ENCODE peak calls at places on chromosomes 1 and 21, in eight cellular contexts. Z is left ventricle myocardium inferior, R is AG09309, O is astrocyte of the spinal cord, W is fibroblast of lung, L is hepatocyte, N is heart left ventricle, Q is upper lobe of right lung. A is an unnamed sample.

GRCh38 chr1:53658489-53659230 is 80.3 kb downstream of the GLIS1 start:
- DNase-seq in Z (no peak), R (no peak), O (no peak), W (no peak), L (no peak), N (no peak), Q (no peak), A (no peak)

GRCh38 chr1:180926164-180926981 is 13.7 kb downstream of the KIAA1614 start:
- DNase-seq in Z (peak; percentile 77), R (no peak), O (peak; percentile 52), W (peak; percentile 66), L (peak; percentile 71), N (peak; percentile 83), Q (no peak), A (peak; percentile 9)

GRCh38 chr1:157782946-157783345 is 6.0 kb upstream of the FCRL2 start:
- DNase-seq in Z (no peak), R (no peak), O (no peak), W (no peak), L (no peak), N (no peak), Q (no peak), A (no peak)

GRCh38 chr1:92994105-92994712 is 32.9 kb upstream of the DIPK1A start:
- DNase-seq in Z (no peak), R (peak; percentile 62), O (peak; percentile 83), W (peak; percentile 87), L (peak; percentile 94), N (no peak), Q (no peak), A (peak; percentile 31)

GRCh38 chr21:46067505-46068201 is 30.3 kb upstream of the COL6A2 start:
- DNase-seq in Z (no peak), R (no peak), O (no peak), W (no peak), L (no peak), N (peak; percentile 58), Q (peak; percentile 57), A (no peak)

GRCh38 chr1:237938553-237938952 is 47.8 kb upstream of the ZP4 start:
- DNase-seq in Z (no peak), R (no peak), O (no peak), W (no peak), L (no peak), N (no peak), Q (no peak), A (no peak)

GRCh38 chr1:194975913-194976312 is 1632.3 kb downstream of the KCNT2 start:
- DNase-seq in Z (no peak), R (no peak), O (peak; percentile 50), W (peak; percentile 57), L (no peak), N (no peak), Q (no peak), A (no peak)

GRCh38 chr21:26572668-26573381 is at the start of gene CYYR1:
- DNase-seq in Z (peak; percentile 29), R (no peak), O (peak; percentile 53), W (peak; percentile 54), L (peak; percentile 50), N (peak; percentile 68), Q (peak; percentile 62), A (no peak)

GRCh38 chr1:53339736-53340385 is 12.0 kb upstream of the LRP8 start:
- DNase-seq in Z (no peak), R (no peak), O (no peak), W (no peak), L (no peak), N (no peak), Q (peak; percentile 40), A (no peak)

GRCh38 chr1:107047602-107048001 is 8.9 kb upstream of the PRMT6 start:
- DNase-seq in Z (no peak), R (no peak), O (no peak), W (no peak), L (no peak), N (no peak), Q (no peak), A (no peak)

GRCh38 chr1:167993720-167994119 is 56.8 kb upstream of the MPC2 start:
- DNase-seq in Z (no peak), R (no peak), O (no peak), W (no peak), L (no peak), N (no peak), Q (no peak), A (no peak)

GRCh38 chr1:31625180-31625514 is 7.7 kb downstream of the HCRTR1 start:
- DNase-seq in Z (no peak), R (no peak), O (no peak), W (no peak), L (no peak), N (no peak), Q (no peak), A (no peak)

GRCh38 chr1:842816-843215 is 80.9 kb upstream of the SAMD11 start:
- DNase-seq in Z (no peak), R (no peak), O (no peak), W (no peak), L (no peak), N (no peak), Q (no peak), A (no peak)

DNA sequence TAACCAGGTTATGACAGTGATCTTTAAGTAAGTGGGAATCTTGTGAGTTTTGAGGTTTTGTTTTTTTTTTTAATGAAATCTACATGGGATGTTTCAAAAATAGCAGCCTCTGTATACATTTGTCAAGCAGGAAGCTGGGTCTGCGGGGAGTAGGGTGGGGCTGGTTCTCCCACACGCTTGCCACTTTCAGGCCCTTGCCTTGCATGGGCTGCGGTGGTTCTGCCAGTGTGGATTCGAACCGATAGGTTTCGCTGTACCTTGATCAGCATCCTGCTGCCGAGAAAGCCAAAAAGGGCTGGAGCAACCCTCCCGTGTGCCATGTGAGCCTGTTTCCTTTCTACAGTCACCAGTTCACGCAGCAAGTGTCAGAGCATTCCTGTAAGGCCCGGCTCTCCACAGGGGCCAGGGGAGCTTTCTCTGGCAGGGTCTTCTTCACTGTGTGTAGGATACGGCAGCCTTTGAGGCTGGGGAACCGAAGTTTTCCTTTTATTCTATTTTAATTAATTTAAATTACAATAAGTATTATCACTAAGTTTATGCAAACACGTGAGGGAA is 79.2 kb upstream of the SAMD11 start:
- DNase-seq in Z (no peak), R (no peak), O (no peak), W (no peak), L (no peak), N (no peak), Q (no peak), A (no peak)
- H3K4me3 ChIP-seq in Z (no peak overlapping the region), R (no peak overlapping the region), O (no peak overlapping the region), W (no peak overlapping the region), L (no peak overlapping the region), N (no peak overlapping the region), Q (no peak overlapping the region), A (no peak overlapping the region)

GRCh38 chr1:166017395-166017794 is 149.4 kb downstream of the FAM78B start:
- DNase-seq in Z (no peak), R (no peak), O (no peak), W (no peak), L (no peak), N (no peak), Q (no peak), A (no peak)
- TF ChIP-seq CTCF in Z (no peak), R (no peak), O (no peak), W (no peak), L (no peak), N (no peak), Q (no peak), A (peak; percentile 48)

GRCh38 chr1:218943371-218943770 is 230.3 kb upstream of the LYPLAL1 start:
- DNase-seq in Z (no peak), R (no peak), O (no peak), W (no peak), L (no peak), N (no peak), Q (no peak), A (no peak)

GRCh38 chr1:218942421-218942820 is 231.3 kb upstream of the LYPLAL1 start:
- DNase-seq in Z (peak; percentile 16), R (no peak), O (peak; percentile 41), W (no peak), L (no peak), N (no peak), Q (no peak), A (no peak)

GRCh38 chr1:218939095-218939494 is 234.6 kb upstream of the LYPLAL1 start:
- DNase-seq in Z (no peak), R (no peak), O (peak; percentile 27), W (no peak), L (no peak), N (no peak), Q (no peak), A (no peak)

GRCh38 chr1:218933526-218933925 is 240.2 kb upstream of the LYPLAL1 start:
- DNase-seq in Z (no peak), R (no peak), O (no peak), W (peak; percentile 3), L (no peak), N (no peak), Q (no peak), A (peak; percentile 10)

GRCh38 chr1:218938259-218938658 is 235.4 kb upstream of the LYPLAL1 start:
- DNase-seq in Z (no peak), R (no peak), O (no peak), W (no peak), L (no peak), N (no peak), Q (no peak), A (no peak)
- H3K4me3 ChIP-seq in Z (no peak overlapping the region), R (no peak overlapping the region), O (no peak overlapping the region), W (no peak overlapping the region), L (no peak overlapping the region), N (no peak overlapping the region), Q (no peak overlapping the region), A (no peak overlapping the region)

GRCh38 chr1:153535664-153536585 is at the start of gene S100A6:
- DNase-seq in Z (peak; percentile 87), R (peak; percentile 87), O (peak; percentile 86), W (peak; percentile 90), L (peak; percentile 84), N (peak; percentile 93), Q (peak; percentile 97), A (no peak)

GRCh38 chr1:153536618-153537375 is 1.0 kb upstream of the S100A6 start:
- DNase-seq in Z (no peak), R (no peak), O (no peak), W (no peak), L (no peak), N (no peak), Q (peak; percentile 81), A (no peak)

GRCh38 chr1:153534226-153534932 is 1.4 kb downstream of the S100A6 start:
- DNase-seq in Z (no peak), R (no peak), O (peak; percentile 43), W (peak; percentile 50), L (no peak), N (no peak), Q (peak; percentile 23), A (no peak)

GRCh38 chr1:153533689-153534201 is 2.0 kb downstream of the S100A6 start:
- DNase-seq in Z (peak; percentile 44), R (peak; percentile 77), O (peak; percentile 87), W (peak; percentile 87), L (peak; percentile 72), N (no peak), Q (peak; percentile 70), A (peak; percentile 88)

DNA sequence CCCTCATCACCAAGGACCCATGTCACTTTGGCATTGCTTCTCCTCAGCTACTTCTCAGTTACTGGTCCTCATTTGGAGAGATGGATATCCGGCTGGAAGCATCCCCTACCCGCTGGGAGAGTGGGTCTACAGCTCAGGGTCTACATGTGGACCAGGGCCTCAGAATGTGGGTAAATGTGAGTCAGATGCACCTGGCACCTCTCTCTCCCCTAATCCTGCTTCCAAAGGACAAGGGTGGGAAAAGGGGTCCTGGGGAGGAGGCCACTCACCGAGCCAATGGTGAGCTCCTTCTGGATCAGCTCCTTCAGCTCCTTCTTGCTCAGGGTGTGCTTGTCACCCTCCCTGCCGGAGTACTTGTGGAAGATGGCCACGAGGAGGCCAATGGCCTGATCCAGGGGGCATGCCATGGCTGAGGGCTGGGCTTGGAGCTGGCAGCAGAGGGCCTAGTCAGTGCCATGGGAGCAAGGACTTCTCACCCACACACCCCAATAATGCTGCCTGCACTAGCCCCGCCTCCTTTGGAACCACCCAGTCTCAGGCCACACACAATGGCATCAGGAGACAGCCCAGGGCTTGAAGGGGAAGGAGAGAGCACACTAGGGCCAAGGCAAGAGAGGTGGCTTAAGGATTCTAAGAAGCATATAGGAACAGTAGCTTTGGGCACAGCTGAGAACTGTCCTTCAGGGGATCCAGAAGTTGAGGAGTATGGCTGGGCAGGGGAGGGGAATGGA is 693 bp downstream of the S100A6 start:
- DNase-seq in Z (peak; percentile 68), R (no peak), O (peak; percentile 34), W (peak; percentile 60), L (no peak), N (peak; percentile 78), Q (peak; percentile 88), A (no peak)
- TF ChIP-seq CTCF in Z (no peak), R (peak; percentile 18), O (no peak), W (no peak), L (no peak), N (no peak), Q (no peak), A (no peak)